ENCODE peak calls at places on chromosomes 5 and 9, in four cellular contexts. K is tibial artery, Q is breast epithelium, O is GM12878. M is an unnamed sample.
A peak's percentile ranks its signal among the peaks of the same experiment; 100 is the strongest.

GRCh38 chr9:13717356-13718057 is 438.0 kb upstream of the MPDZ start:
- DNase-seq in O (no peak), K (no peak), Q (no peak), M (no peak)

GRCh38 chr9:99387416-99387815 is 165.3 kb downstream of the SEC61B start:
- DNase-seq in O (no peak), K (no peak), Q (no peak), M (no peak)

GRCh38 chr9:124442360-124442759 is 7.9 kb upstream of the ADGRD2 start:
- DNase-seq in O (no peak), K (peak; percentile 1), Q (no peak), M (no peak)

GRCh38 chr5:2538169-2538568 is 213.3 kb downstream of the IRX2 start:
- DNase-seq in Q (no peak), O (no peak), K (no peak), M (no peak)

GRCh38 chr5:132671000-132671399 is 2.8 kb upstream of the IL4 start:
- DNase-seq in K (no peak), O (no peak), Q (no peak), M (no peak)

GRCh38 chr9:126962336-126962735 is 47.8 kb downstream of the RALGPS1 start:
- DNase-seq in Q (no peak), K (no peak), O (no peak), M (no peak)

GRCh38 chr5:36502608-36503007 is 103.8 kb upstream of the SLC1A3 start:
- DNase-seq in Q (peak; percentile 21), O (no peak), K (no peak), M (no peak)

GRCh38 chr9:107389617-107390071 is 99.9 kb downstream of the KLF4 start:
- DNase-seq in Q (peak; percentile 92), O (no peak), K (peak; percentile 74), M (no peak)

GRCh38 chr9:4489919-4490704 is at the start of gene SLC1A1:
- DNase-seq in K (peak; percentile 93), O (peak; percentile 55), Q (peak; percentile 45), M (peak; percentile 22)

GRCh38 chr9:93568169-93568568 is 8.2 kb upstream of the PHF2 start:
- DNase-seq in O (no peak), K (no peak), Q (no peak), M (no peak)

DNA sequence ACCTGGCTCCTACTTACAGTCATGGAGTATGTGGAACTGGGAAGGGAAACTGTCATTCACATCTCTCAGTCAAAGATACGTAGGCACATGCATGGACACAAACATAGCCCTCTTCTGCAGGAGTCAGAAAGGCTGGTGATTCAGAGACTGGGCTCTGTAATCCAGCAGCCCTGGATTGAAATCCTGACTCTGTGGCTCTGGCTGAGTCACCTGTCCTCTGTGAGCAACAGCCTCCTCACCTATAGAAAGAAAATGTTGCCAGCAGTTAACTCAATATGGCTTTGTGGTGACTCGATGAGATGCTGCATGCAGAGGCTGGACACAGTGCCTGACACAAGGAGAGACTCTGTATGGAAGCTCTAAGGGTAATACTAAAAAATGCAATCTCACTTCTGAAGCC is 23.8 kb upstream of the CDKN2AIPNL start:
- DNase-seq in Q (no peak), O (no peak), K (no peak), M (no peak)
- H3K27ac ChIP-seq in Q (no peak overlapping the region), O (no peak overlapping the region), K (no peak overlapping the region), M (no peak overlapping the region)

GRCh38 chr9:125683486-125683885 is 23.5 kb downstream of the MAPKAP1 start:
- DNase-seq in K (no peak), O (no peak), Q (no peak), M (no peak)
- H3K27ac ChIP-seq in K (no peak overlapping the region), O (no peak overlapping the region), Q (no peak overlapping the region), M (no peak overlapping the region)

GRCh38 chr5:65481635-65482271 is at the start of gene ADAMTS6:
- DNase-seq in O (peak; percentile 55), K (peak; percentile 96), Q (peak; percentile 80), M (peak; percentile 81)
- H3K27ac ChIP-seq in O (peak within 1 kb of the TSS; percentile 78), K (peak within 1 kb of the TSS; percentile 84), Q (peak within 1 kb of the TSS; percentile 90), M (peak within 1 kb of the TSS; percentile 71)

DNA sequence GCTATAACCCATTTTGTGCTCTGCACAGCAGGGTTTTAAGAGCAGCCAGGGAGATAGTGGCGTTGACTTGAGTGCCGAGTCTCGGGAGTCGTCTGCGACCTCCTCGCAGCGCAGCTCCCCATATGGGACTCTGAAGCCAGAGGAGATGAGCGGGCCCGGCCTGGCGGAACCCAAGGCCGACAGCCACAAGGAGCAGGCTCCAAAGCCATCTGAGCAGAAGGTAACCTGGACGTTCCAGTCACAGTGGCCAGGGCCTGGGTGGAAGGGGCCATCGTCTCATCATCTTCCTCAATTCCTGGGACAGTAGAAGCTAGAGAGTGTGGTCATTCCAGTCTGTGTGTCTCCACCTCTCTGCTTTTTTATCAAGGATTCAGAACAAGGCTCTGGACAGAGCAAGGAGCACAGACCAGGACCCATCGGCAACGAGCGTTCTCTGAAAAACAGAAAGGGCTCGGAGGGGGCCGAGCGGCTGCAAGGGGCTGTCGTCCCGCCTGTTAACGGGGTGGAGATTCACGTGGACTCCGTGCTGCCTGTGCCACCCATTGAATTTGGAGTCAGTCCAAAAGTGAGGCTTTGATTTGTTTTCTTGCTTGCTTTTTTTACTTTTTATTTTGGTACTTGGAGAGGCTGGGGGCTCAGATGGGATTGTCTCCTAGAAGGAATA is 20.2 kb upstream of the POMT1 start:
- DNase-seq in K (no peak), Q (no peak), O (no peak), M (no peak)
- H3K27ac ChIP-seq in K (no peak overlapping the region), Q (peak overlapping the region; percentile 85), O (no peak overlapping the region), M (no peak overlapping the region)

DNA sequence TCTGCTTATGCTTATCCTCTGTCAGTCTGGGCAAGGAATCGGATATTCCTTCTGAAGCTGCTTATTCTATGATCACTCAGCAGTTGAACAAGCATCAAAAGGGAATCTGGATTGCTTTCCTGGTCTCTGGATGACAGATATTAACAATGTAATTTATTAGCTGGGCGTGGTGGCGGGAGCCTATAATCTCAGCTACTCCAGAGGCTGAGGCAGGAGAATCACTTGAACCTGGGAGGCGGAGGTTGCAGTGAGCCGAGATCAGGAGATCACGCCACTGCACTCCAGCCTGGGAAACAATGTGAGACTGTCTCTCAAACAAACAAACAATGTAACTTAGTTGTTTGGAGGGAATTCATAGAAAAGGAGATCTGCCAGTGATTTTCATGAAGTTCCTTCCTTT is 45.4 kb downstream of the DMRT1 start:
- DNase-seq in O (no peak), Q (no peak), K (no peak), M (no peak)
- H3K27ac ChIP-seq in O (no peak overlapping the region), Q (no peak overlapping the region), K (no peak overlapping the region), M (no peak overlapping the region)

DNA sequence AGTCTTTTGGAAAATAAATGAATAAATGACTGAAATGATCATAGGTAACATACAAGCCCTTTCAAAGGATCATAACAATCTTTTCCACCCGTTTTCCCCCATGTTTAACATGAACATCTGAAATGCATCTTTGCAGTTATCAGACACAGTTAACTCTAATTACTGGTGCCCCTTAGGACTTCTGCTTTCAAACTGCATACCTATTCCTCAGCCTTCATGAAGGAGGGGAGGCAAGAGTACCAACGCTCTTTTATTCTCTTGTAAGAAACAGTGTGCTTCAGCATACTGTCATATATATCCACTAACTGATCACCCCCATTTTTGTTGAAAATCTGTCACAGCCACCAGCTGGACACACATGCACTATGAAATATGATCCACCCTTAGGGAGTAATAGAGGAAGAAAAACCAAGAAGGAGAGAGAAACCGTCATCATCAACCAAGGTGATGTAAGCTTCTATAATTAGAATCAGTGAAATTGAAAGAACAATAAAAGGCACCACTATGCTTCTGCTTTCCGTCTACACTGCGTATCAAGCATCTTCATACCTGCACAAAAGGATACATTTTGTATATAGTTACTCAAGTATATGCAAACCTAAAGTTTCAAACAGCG is 98.7 kb downstream of the RAPGEF6 start:
- DNase-seq in Q (no peak), K (no peak), O (peak; percentile 66), M (no peak)
- H3K27ac ChIP-seq in Q (no peak overlapping the region), K (no peak overlapping the region), O (peak overlapping the region; percentile 62), M (no peak overlapping the region)

DNA sequence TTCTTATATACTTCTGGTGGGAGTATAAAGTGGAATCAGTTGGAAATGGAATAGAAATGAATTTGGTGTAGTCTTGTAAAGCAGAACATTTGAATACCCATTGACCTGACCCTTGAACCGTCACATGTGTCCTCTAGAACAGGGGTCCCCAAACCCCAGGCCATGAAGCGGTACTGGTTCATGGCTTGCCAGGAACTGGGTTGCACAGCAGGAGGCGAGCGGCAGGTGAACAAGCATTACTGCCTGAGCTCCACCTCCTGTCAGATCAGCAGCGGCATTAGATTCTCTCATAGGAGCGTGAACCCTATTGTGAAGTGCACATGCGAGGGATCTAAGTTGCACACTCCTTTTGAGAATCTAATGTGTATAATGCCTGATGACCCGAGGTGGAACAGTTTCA is 80.0 kb downstream of the RANBP17 start:
- DNase-seq in O (no peak), Q (no peak), K (no peak), M (no peak)
- H3K27ac ChIP-seq in O (no peak overlapping the region), Q (no peak overlapping the region), K (no peak overlapping the region), M (no peak overlapping the region)

DNA sequence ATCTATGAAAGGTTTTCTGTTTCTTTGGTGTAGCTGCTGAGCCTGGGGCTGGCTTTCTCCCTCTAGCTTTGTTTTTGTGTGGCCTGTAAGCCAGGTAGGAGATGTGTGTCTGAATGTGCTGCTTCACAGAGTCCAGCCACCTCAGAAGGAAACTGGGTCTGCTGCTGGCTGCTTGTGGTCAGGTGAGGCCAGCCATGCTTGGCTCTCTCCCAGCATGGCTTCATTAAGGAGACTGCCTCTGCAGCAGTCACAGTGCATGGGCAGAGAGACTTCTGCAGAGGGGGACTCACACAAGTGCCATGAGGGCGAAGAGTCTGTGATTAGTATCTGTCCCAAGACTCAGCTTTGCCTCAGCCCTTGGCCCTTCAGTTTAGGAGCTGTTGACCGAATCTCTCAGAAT is 50.6 kb downstream of the MAN2A1 start:
- DNase-seq in Q (peak; percentile 25), K (no peak), O (peak; percentile 32), M (no peak)
- H3K27ac ChIP-seq in Q (peak overlapping the region; percentile 1), K (no peak overlapping the region), O (no peak overlapping the region), M (no peak overlapping the region)

DNA sequence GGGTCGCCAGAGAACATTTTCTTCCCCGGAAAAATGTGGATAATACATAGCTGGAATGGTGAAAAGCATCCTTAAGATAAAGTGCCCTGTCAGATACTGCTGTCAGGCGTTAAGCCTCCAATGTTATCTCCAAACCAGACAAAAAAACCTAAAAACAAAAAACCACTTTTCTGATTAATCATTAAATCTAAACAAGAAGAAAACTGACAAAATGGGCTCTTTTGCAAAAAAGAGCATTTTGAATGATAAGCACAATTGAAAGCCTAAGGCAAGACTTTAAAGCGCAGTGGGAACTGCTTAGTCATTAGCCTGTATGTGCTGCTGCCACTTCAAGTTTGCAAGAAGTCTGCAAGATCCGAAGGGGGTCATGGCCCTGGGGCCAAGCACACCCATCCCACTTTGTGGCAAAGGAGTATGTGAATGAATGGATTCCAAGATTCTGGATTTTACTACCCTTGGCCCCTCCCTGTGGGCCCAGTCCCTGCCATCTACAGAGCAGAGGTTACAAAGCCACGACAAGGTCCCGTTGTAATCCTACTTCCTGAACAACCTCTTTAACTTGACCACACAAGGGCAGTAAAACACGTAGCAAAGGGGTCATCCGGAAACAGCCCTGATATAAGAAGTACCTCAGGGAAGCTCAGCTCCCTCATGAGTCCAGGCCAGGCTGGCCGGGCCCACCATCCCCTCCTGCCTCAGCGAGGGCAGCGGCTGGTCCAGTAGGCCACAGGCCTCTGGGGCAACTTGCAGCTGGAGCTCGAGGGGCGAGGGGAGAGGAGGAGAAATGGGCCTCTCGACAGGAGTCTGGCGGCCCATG is 29.7 kb downstream of the SHB start:
- DNase-seq in Q (no peak), K (no peak), O (no peak), M (no peak)
- H3K27ac ChIP-seq in Q (no peak overlapping the region), K (peak overlapping the region; percentile 38), O (no peak overlapping the region), M (no peak overlapping the region)

GRCh38 chr5:137192293-137192743 is 306.8 kb downstream of the SPOCK1 start:
- DNase-seq in O (no peak), K (no peak), Q (no peak), M (no peak)
- H3K27ac ChIP-seq in O (no peak overlapping the region), K (no peak overlapping the region), Q (no peak overlapping the region), M (no peak overlapping the region)